ENCODE peak calls at places on chromosomes 4 and X, in five cellular contexts. H is HT1080; A is trophoblast cell; N is NCI-H1694 treated with DMSO at 0.1 percent for 48 hours; M is CD4-positive, alpha-beta T cell. W is an unnamed sample.
A peak's percentile ranks its signal among the peaks of the same experiment; 100 is the strongest.

GRCh38 chr4:155656025-155656424 is 10.6 kb upstream of the GUCY1A1 start:
- DNase-seq in M (no peak), N (no peak), A (no peak), H (no peak), W (no peak)

GRCh38 chr4:76639292-76639691 is 204.3 kb downstream of the SHROOM3 start:
- DNase-seq in M (no peak), H (peak; percentile 86), A (no peak), N (no peak), W (no peak)

GRCh38 chr4:3305610-3306371 is 13.0 kb downstream of the RGS12 start:
- DNase-seq in A (no peak), M (peak; percentile 25), H (no peak), N (no peak), W (no peak)

GRCh38 chr4:106080376-106080775 is 185.1 kb downstream of the NPNT start:
- DNase-seq in A (no peak), H (no peak), M (no peak), N (no peak), W (no peak)

GRCh38 chrX:51747671-51748070 is 4.4 kb downstream of the GSPT2 start:
- DNase-seq in M (no peak), H (no peak), N (no peak), A (no peak), W (peak; percentile 23)

GRCh38 chrX:56279869-56280268 is 47.7 kb downstream of the KLF8 start:
- DNase-seq in H (no peak), N (no peak), M (no peak), A (no peak), W (no peak)

GRCh38 chr4:86587016-86587713 is 7.0 kb upstream of the PTPN13 start:
- DNase-seq in A (no peak), M (no peak), H (no peak), N (no peak), W (no peak)

GRCh38 chr4:156939801-156940200 is 31.8 kb downstream of the PDGFC start:
- DNase-seq in A (no peak), M (no peak), H (no peak), N (no peak), W (peak; percentile 72)

GRCh38 chr4:139085141-139085540 is 69.6 kb downstream of the NOCT start:
- DNase-seq in M (no peak), N (no peak), A (peak; percentile 32), H (no peak), W (peak; percentile 16)

GRCh38 chr4:12495211-12495610 is 988.9 kb downstream of the RAB28 start:
- DNase-seq in H (no peak), M (no peak), A (no peak), N (no peak), W (no peak)

GRCh38 chrX:150664290-150664689 is 28.9 kb upstream of the MTMR1 start:
- DNase-seq in M (no peak), N (peak; percentile 28), H (no peak), A (peak; percentile 11), W (no peak)

W was measured in fibroblast of lung.